ENCODE peak calls at places on chromosome 18, in nine cellular contexts. U is lower leg skin; A is WTC11; X is NCI-H446 treated with DMSO at 0.1 percent for 48 hours; P is stimulated activated CD8-positive, alpha-beta memory T cell treated with anti-CD3 and anti-CD28 coated beads, Interleukin-4, amount 100 ng/mL, for 1 hour; V is astrocyte; D is GM20000; J is NCI-H1436; Y is stimulated activated CD4-positive, alpha-beta T cell treated with anti-CD3 and anti-CD28 coated beads, Interleukin-1b, Interleukin-23, amount 100 ng/mL, for 1 hour. H is an unnamed sample.

GRCh38 chr18:58379443-58379842 is 249.4 kb downstream of the ALPK2 start:
- DNase-seq in U (no peak), A (no peak), X (no peak), P (no peak), V (no peak), D (no peak), J (no peak), Y (no peak), H (no peak)

GRCh38 chr18:45806226-45806625 is 19.2 kb upstream of the SIGLEC15 start:
- DNase-seq in U (no peak), A (no peak), X (no peak), P (no peak), V (peak; percentile 85), D (no peak), J (no peak), Y (no peak), H (no peak)

GRCh38 chr18:58129019-58129374 is 85.0 kb downstream of the NEDD4L start:
- DNase-seq in U (no peak), A (no peak), X (no peak), P (no peak), V (no peak), D (no peak), J (no peak), Y (no peak), H (no peak)

GRCh38 chr18:46419391-46420141 is 237.5 kb downstream of the LOXHD1 start:
- DNase-seq in U (no peak), A (no peak), X (no peak), P (no peak), V (no peak), D (no peak), J (no peak), Y (no peak), H (peak; percentile 55)

GRCh38 chr18:57447154-57447621 is 12.0 kb downstream of the ONECUT2 start:
- DNase-seq in U (no peak), A (peak; percentile 85), X (no peak), P (no peak), V (peak; percentile 8), D (peak; percentile 45), J (no peak), Y (no peak), H (no peak)

GRCh38 chr18:77054606-77055428 is 77.8 kb downstream of the MBP start:
- DNase-seq in U (peak; percentile 79), A (peak; percentile 62), X (no peak), P (peak; percentile 69), V (peak; percentile 75), D (peak; percentile 85), J (peak; percentile 66), Y (peak; percentile 35), H (peak; percentile 87)

GRCh38 chr18:2927745-2928144 is 80.9 kb downstream of the EMILIN2 start:
- DNase-seq in U (no peak), A (no peak), X (no peak), P (no peak), V (no peak), D (no peak), J (no peak), Y (no peak), H (no peak)

GRCh38 chr18:76518543-76519155 is 23.6 kb upstream of the ZNF516 start:
- DNase-seq in U (no peak), A (peak; percentile 74), X (no peak), P (no peak), V (no peak), D (no peak), J (peak; percentile 36), Y (no peak), H (no peak)

GRCh38 chr18:7417742-7418141 is 149.4 kb upstream of the PTPRM start:
- DNase-seq in U (peak; percentile 33), A (no peak), X (no peak), P (no peak), V (peak; percentile 44), D (no peak), J (no peak), Y (no peak), H (no peak)

GRCh38 chr18:63592506-63592905 is 5.4 kb downstream of the SERPINB13 start:
- DNase-seq in U (no peak), A (no peak), X (no peak), P (no peak), V (no peak), D (no peak), J (no peak), Y (no peak), H (no peak)

GRCh38 chr18:41703744-41704530 is 251.1 kb upstream of the PIK3C3 start:
- DNase-seq in U (no peak), A (no peak), X (no peak), P (no peak), V (peak; percentile 45), D (no peak), J (no peak), Y (no peak), H (no peak)

GRCh38 chr18:69814861-69815385 is 132.8 kb downstream of the CD226 start:
- DNase-seq in U (no peak), A (no peak), X (no peak), P (no peak), V (no peak), D (no peak), J (no peak), Y (no peak), H (no peak)

GRCh38 chr18:45521777-45522176 is 93.5 kb upstream of the SLC14A2 start:
- DNase-seq in U (no peak), A (no peak), X (no peak), P (no peak), V (peak; percentile 72), D (peak; percentile 19), J (no peak), Y (no peak), H (peak; percentile 95)

GRCh38 chr18:47260138-47260923 is 8.9 kb upstream of the SKOR2 start:
- DNase-seq in U (no peak), A (peak; percentile 93), X (no peak), P (no peak), V (peak; percentile 13), D (peak; percentile 72), J (no peak), Y (no peak), H (no peak)

GRCh38 chr18:63879684-63880083 is 7.8 kb upstream of the SERPINB2 start:
- DNase-seq in U (no peak), A (no peak), X (no peak), P (no peak), V (peak; percentile 7), D (no peak), J (no peak), Y (no peak), H (no peak)

GRCh38 chr18:31380912-31381311 is 4.3 kb downstream of the DSG4 start:
- DNase-seq in U (no peak), A (no peak), X (no peak), P (no peak), V (no peak), D (no peak), J (no peak), Y (no peak), H (no peak)